ENCODE peak calls at places on chromosomes 5 and 9, in eight cellular contexts. C is HepG2, D is neural progenitor cell, N is mammary epithelial cell, G is PC-3, V is GM23248, A is HCT116, P is fibroblast of lung. E is an unnamed sample.
A peak's percentile ranks its signal among the peaks of the same experiment; 100 is the strongest.

GRCh38 chr5:73135021-73135420 is 14.6 kb downstream of the TMEM171 start:
- DNase-seq in C (no peak), D (no peak), N (no peak), G (no peak), V (no peak), A (no peak), P (no peak), E (no peak)

GRCh38 chr5:87754009-87754757 is 341.5 kb upstream of the CCNH start:
- DNase-seq in C (no peak), D (peak; percentile 64), N (no peak), G (no peak), V (no peak), A (no peak), P (no peak), E (no peak)

GRCh38 chr5:149822310-149822709 is 92.2 kb downstream of the PPARGC1B start:
- DNase-seq in C (no peak), D (no peak), N (no peak), G (no peak), V (no peak), A (no peak), P (no peak), E (no peak)

GRCh38 chr9:104810421-104811339 is 46.8 kb downstream of the NIPSNAP3B start:
- DNase-seq in C (no peak), D (no peak), N (peak; percentile 51), G (peak; percentile 90), V (peak; percentile 52), A (no peak), P (peak; percentile 79), E (peak; percentile 96)

GRCh38 chr5:171291371-171291770 is 17.7 kb upstream of the TLX3 start:
- DNase-seq in C (no peak), D (no peak), N (no peak), G (no peak), V (no peak), A (no peak), P (peak; percentile 57), E (no peak)

GRCh38 chr5:67196537-67197059 is at the start of gene CD180:
- DNase-seq in C (no peak), D (no peak), N (no peak), G (no peak), V (no peak), A (no peak), P (peak; percentile 36), E (no peak)

GRCh38 chr5:67364381-67364970 is 167.9 kb upstream of the CD180 start:
- DNase-seq in C (no peak), D (no peak), N (no peak), G (no peak), V (no peak), A (no peak), P (no peak), E (no peak)

GRCh38 chr5:66281309-66281708 is 137.2 kb downstream of the SREK1 start:
- DNase-seq in C (no peak), D (no peak), N (no peak), G (no peak), V (no peak), A (no peak), P (no peak), E (no peak)

GRCh38 chr9:93568169-93568568 is 8.2 kb upstream of the PHF2 start:
- DNase-seq in C (no peak), D (no peak), N (no peak), G (no peak), V (no peak), A (no peak), P (no peak), E (no peak)

GRCh38 chr9:93569775-93570174 is 6.6 kb upstream of the PHF2 start:
- DNase-seq in C (no peak), D (no peak), N (no peak), G (no peak), V (no peak), A (no peak), P (no peak), E (no peak)

GRCh38 chr9:93565089-93565488 is 11.3 kb upstream of the PHF2 start:
- DNase-seq in C (no peak), D (no peak), N (no peak), G (no peak), V (no peak), A (no peak), P (no peak), E (no peak)

GRCh38 chr9:93566408-93567270 is 9.7 kb upstream of the PHF2 start:
- DNase-seq in C (peak; percentile 87), D (peak; percentile 98), N (peak; percentile 91), G (peak; percentile 93), V (peak; percentile 99), A (peak; percentile 86), P (peak; percentile 92), E (peak; percentile 84)

DNA sequence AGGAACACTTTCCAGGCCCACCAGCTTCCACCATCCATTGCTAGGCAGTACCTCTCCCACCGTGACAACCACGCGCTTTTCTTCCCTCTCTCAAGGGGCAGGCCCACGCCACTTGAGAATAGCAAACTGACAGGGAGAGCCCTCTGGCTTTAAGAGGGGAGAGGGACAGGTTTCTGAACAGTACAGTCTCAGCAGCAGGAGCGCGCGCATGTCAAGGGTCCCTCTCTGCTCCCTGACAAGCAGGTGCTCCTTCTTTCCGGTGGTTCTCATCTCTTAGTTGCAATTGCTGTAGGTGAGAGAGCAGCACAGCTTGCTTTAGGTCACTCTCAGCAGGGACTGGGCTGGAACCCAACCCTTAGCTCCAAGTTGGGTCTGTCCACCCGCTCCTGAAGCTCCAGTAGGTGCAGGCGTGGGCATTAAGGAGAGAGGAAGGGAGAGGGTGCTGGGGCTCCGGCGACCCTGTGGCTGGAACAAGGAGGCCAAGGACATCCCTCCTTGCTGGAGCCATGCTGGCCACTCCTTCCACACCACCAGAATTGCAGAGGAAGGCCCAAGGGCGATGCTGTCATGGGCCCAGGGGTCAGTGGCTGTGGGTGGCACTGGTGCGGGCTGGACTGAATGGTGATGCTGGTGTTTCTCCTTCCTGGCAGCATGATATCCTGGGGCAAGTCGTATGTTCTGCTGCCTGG is 9.0 kb upstream of the PHF2 start:
- DNase-seq in C (no peak), D (peak; percentile 39), N (no peak), G (no peak), V (peak; percentile 33), A (no peak), P (no peak), E (no peak)
- H2AFZ ChIP-seq in C (no peak overlapping the region), D (peak overlapping the region; percentile 27), N (peak overlapping the region; percentile 70), G (no peak overlapping the region), V (peak overlapping the region; percentile 75), A (no peak overlapping the region), P (no peak overlapping the region), E (peak overlapping the region; percentile 82)

DNA sequence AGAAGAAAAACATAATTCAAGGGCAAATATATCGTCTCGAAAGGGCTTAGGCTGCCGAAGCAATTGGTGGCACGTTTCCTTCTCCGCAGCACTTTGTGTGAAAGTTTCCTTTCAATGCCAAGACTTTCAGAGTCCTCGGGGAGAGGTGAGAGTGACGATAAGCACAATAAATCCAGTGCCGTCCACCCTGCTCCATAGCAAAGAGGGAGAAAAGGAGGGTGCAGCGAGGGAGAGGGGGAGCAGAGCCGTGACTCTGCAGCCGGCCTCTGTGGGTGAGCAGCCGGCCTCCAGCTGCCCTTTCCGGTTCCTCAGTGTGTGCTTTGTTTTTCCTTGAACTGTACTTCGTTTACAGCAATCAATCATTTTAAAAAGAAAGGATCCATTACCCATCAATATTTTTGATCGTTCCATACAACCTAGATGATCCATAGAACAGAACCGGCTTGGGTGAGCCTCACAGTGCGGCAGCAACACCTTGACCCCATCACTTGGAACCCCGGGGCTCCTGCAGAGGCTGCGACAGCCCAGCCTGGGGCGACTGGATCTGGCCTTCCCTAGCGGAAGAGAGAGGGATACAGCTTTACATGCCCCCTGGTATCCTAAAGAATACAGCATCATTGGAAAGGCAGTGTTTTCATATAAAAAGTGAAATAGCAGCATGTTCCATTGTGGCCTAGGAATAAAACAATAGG is 247.0 kb upstream of the IRX4 start:
- DNase-seq in C (no peak), D (no peak), N (no peak), G (no peak), V (no peak), A (no peak), P (no peak), E (no peak)
- H3K9me3 ChIP-seq in C (no peaks in the 10 kb centered on the region), D (no peaks in the 10 kb centered on the region), N (peaks cover 9% of the 10 kb centered on the region), G (no peaks in the 10 kb centered on the region), V (no peaks in the 10 kb centered on the region), A (no peaks in the 10 kb centered on the region), P (no peaks in the 10 kb centered on the region), E (no peaks in the 10 kb centered on the region)

GRCh38 chr9:17906204-17906840 is 327.5 kb downstream of the SH3GL2 start:
- DNase-seq in C (no peak), D (peak; percentile 77), N (peak; percentile 23), G (no peak), V (peak; percentile 4), A (no peak), P (no peak), E (no peak)
- TF ChIP-seq EZH2 in C (no peak), D (peak; percentile 85), N (no peak), G (no peak), V (no peak), A (no peak), P (no peak), E (no peak)

GRCh38 chr5:121296357-121296756 is 555.3 kb upstream of the FTMT start:
- DNase-seq in C (no peak), D (no peak), N (no peak), G (no peak), V (no peak), A (no peak), P (no peak), E (no peak)
- H2AFZ ChIP-seq in C (no peak overlapping the region), D (no peak overlapping the region), N (no peak overlapping the region), G (no peak overlapping the region), V (no peak overlapping the region), A (no peak overlapping the region), P (no peak overlapping the region), E (no peak overlapping the region)

DNA sequence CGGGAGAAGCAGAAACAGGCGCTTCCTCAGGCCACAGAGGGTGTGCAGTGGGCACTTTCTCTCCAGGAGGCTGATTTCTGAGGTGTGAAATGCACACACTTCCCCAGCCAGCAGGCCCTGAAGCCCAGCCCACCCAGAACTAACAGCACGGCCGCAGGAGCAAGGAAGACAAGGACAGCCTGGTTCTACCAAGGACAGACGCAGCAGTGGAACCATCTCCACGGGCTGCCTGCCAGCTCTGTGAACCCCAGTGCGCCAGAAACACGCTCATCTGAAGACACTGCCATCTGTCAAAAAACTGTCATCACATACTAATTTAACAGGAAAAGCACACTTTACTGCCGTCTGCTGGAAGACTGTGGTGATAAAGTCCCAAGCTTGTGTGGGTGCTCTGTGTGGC is 40.7 kb downstream of the MAPK9 start:
- DNase-seq in C (no peak), D (no peak), N (no peak), G (no peak), V (no peak), A (no peak), P (no peak), E (no peak)
- H3K9me3 ChIP-seq in C (peaks cover 40% of the 10 kb centered on the region), D (peaks cover 36% of the 10 kb centered on the region), N (peaks cover 73% of the 10 kb centered on the region), G (peaks cover 18% of the 10 kb centered on the region), V (no peaks in the 10 kb centered on the region), A (peaks cover 34% of the 10 kb centered on the region), P (no peaks in the 10 kb centered on the region), E (peaks cover 40% of the 10 kb centered on the region)

E was measured in PC-9.